ENCODE peak calls at places on chromosome 16, in six cellular contexts. G is left lung, W is H9, E is endothelial cell of umbilical vein, B is tibial nerve, I is AG09319. R is an unnamed sample.

GRCh38 chr16:27174007-27174406 is 29.3 kb upstream of the KDM8 start:
- DNase-seq in G (no peak), W (no peak), E (no peak), B (no peak), I (no peak), R (no peak)

GRCh38 chr16:77868478-77868877 is 80.1 kb downstream of the VAT1L start:
- DNase-seq in G (no peak), W (no peak), E (no peak), B (no peak), I (no peak), R (no peak)

GRCh38 chr16:22634913-22635312 is 124.2 kb downstream of the NPIPB5 start:
- DNase-seq in G (no peak), W (peak; percentile 91), E (no peak), B (no peak), I (no peak), R (no peak)

GRCh38 chr16:57616871-57617270 is 11.6 kb upstream of the ADGRG1 start:
- DNase-seq in G (peak; percentile 24), W (peak; percentile 11), E (no peak), B (no peak), I (no peak), R (peak; percentile 34)

GRCh38 chr16:62254847-62255246 is 218.6 kb upstream of the CDH8 start:
- DNase-seq in G (no peak), W (no peak), E (no peak), B (no peak), I (no peak), R (no peak)

GRCh38 chr16:56591377-56592060 is 2.2 kb downstream of the MT3 start:
- DNase-seq in G (no peak), W (no peak), E (no peak), B (no peak), I (no peak), R (peak; percentile 64)

GRCh38 chr16:31452631-31453106 is 6.6 kb upstream of the ARMC5 start:
- DNase-seq in G (no peak), W (no peak), E (peak; percentile 25), B (no peak), I (peak; percentile 83), R (no peak)

GRCh38 chr16:85752511-85753420 is 1.9 kb upstream of the C16orf74 start:
- DNase-seq in G (no peak), W (peak; percentile 77), E (no peak), B (no peak), I (no peak), R (no peak)

GRCh38 chr16:46731691-46732555 is 16.2 kb downstream of the MYLK3 start:
- DNase-seq in G (no peak), W (no peak), E (no peak), B (no peak), I (no peak), R (no peak)

GRCh38 chr16:29950806-29951461 is 10.9 kb upstream of the TMEM219 start:
- DNase-seq in G (no peak), W (no peak), E (no peak), B (no peak), I (no peak), R (no peak)

GRCh38 chr16:29947897-29948296 is 14.0 kb upstream of the TMEM219 start:
- DNase-seq in G (no peak), W (no peak), E (no peak), B (no peak), I (no peak), R (no peak)

DNA sequence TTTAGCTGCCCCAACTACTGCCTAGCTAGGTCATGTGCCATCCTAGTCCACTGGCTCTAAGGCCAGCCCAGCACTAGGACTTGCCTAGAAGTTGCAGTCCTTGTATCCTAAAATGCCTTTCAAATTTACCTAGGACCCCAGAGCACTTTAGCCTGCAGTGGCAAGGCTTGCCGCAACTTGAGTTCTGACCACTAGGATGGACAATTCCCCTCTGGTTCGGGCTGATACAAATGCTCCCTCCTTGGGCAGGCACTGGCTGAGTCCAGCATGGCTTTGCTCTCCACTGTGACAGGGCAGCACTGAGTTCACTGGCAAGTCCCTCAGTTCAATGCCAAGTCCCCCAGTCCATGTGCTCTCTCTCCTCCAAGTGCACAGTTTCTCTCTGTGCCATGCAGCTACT is 9.9 kb upstream of the TMEM219 start:
- DNase-seq in G (no peak), W (peak; percentile 54), E (no peak), B (no peak), I (no peak), R (no peak)
- TF ChIP-seq CTCF in G (no peak), W (peak; percentile 49), E (peak; percentile 1), B (no peak), I (no peak), R (no peak)

GRCh38 chr16:84227548-84227947 is 12.3 kb downstream of the KCNG4 start:
- DNase-seq in G (no peak), W (no peak), E (no peak), B (no peak), I (no peak), R (no peak)
- TF ChIP-seq CTCF in G (no peak), W (no peak), E (no peak), B (no peak), I (no peak), R (no peak)

GRCh38 chr16:82631701-82632685 is 5.2 kb downstream of the CDH13 start:
- DNase-seq in G (no peak), W (peak; percentile 50), E (no peak), B (no peak), I (no peak), R (no peak)
- TF ChIP-seq CTCF in G (no peak), W (peak; percentile 69), E (peak; percentile 43), B (no peak), I (peak; percentile 23), R (no peak)

DNA sequence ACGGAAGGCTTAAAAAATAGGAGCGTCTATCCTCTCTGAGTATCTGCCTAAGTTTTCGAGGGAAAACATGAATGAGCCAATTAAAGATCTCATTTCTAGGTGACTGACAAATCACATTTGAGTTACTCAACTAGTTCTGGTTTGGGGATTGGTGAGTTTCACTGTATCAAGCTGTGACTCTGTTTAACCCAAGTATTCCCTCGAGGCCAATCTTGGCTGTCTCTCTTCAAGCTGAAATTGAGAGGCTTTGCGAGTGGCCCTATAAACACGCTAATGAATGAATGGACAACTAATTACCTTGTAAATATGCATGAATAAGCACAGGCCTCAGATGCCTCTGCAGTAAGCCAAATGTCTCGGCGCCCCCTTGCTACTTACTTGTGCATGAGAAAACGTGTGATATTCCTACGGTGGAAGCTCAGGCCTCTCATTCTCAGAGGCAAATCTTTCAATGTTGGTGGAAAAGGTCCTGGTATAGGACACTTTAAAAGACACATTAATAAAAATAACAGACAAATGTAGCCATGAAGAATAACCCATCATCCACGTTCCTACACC is 450.2 kb upstream of the PSMD7 start:
- DNase-seq in G (no peak), W (peak; percentile 52), E (no peak), B (no peak), I (no peak), R (no peak)
- TF ChIP-seq CTCF in G (no peak), W (peak; percentile 59), E (no peak), B (no peak), I (no peak), R (no peak)

GRCh38 chr16:10988164-10988803 is 43.9 kb downstream of the CLEC16A start:
- DNase-seq in G (peak; percentile 64), W (peak; percentile 51), E (no peak), B (no peak), I (no peak), R (no peak)
- TF ChIP-seq CTCF in G (peak; percentile 18), W (peak; percentile 61), E (peak; percentile 57), B (peak; percentile 11), I (peak; percentile 11), R (no peak)

DNA sequence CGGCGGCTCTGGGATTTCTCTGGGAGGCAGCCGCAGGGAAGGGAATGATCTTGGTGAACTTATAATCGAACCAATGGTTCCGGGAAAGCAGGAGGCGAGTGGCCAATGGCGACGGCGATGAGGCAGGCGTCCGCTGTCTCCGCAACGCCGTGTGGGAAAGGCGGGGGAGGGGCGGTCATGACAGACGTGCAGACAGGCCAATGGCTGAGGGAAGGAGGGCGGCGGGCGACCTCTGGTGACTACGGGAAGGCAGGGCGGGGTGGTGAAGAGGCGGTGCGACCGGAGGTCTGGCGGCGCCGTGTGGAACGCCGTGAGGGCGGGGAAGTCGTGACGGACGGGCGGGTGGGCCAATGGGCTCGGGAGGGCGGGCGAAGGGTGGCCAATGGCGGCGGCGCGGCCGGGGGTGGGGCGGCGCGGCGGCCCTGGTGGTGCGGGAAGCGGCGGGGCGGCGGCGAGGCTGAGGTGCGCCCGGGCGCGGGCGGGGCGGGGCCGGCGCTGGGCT is at the start of gene RAB40C:
- DNase-seq in G (peak; percentile 100), W (peak; percentile 99), E (peak; percentile 97), B (peak; percentile 99), I (peak; percentile 97), R (peak; percentile 98)
- TF ChIP-seq CTCF in G (no peak), W (peak; percentile 18), E (peak; percentile 16), B (no peak), I (peak; percentile 1), R (no peak)

R was measured in lower leg skin.